ENCODE peak calls at places on chromosomes 12 and 14, in six cellular contexts. Q, E, P, T, F and X are unnamed samples.
A peak's percentile ranks its signal among the peaks of the same experiment; 100 is the strongest.

GRCh38 chr14:35257809-35258208 is 34.4 kb upstream of the PSMA6 start:
- DNase-seq in E (no peak), T (no peak), P (no peak), F (no peak), Q (no peak), X (no peak)

GRCh38 chr14:100807496-100807895 is 18.4 kb upstream of the MEG3 start:
- DNase-seq in P (no peak), Q (peak; percentile 19), E (no peak), F (no peak), T (no peak), X (no peak)

GRCh38 chr14:95515523-95516517 is 630 bp downstream of the SYNE3 start:
- DNase-seq in P (peak; percentile 79), F (peak; percentile 81), Q (peak; percentile 90), E (peak; percentile 79), T (no peak), X (peak; percentile 46)

GRCh38 chr14:72643317-72643801 is 250.5 kb downstream of the DPF3 start:
- DNase-seq in T (peak; percentile 20), F (peak; percentile 57), E (peak; percentile 30), Q (peak; percentile 65), P (no peak), X (no peak)

GRCh38 chr12:120799417-120800045 is 73.9 kb downstream of the ACADS start:
- DNase-seq in P (no peak), Q (no peak), T (no peak), E (no peak), F (peak; percentile 64), X (no peak)

GRCh38 chr12:14769837-14770494 is 33.3 kb downstream of the WBP11 start:
- DNase-seq in T (peak; percentile 96), Q (peak; percentile 91), F (peak; percentile 89), E (peak; percentile 80), P (peak; percentile 85), X (peak; percentile 87)

GRCh38 chr12:15936751-15937150 is 25.6 kb downstream of the DERA start:
- DNase-seq in F (no peak), T (no peak), Q (no peak), E (no peak), P (no peak), X (no peak)

GRCh38 chr14:82431031-82431430 is 897.4 kb upstream of the SEL1L start:
- DNase-seq in E (no peak), Q (no peak), P (no peak), F (no peak), T (no peak), X (peak; percentile 86)

GRCh38 chr12:121132601-121133481 is at the start of gene P2RX7:
- DNase-seq in E (peak; percentile 79), F (peak; percentile 48), T (no peak), P (peak; percentile 20), Q (peak; percentile 88), X (no peak)

GRCh38 chr12:56699020-56699661 is 11.1 kb upstream of the PTGES3 start:
- DNase-seq in E (no peak), F (no peak), T (no peak), P (no peak), Q (no peak), X (no peak)

GRCh38 chr12:88503344-88503743 is 76.9 kb downstream of the KITLG start:
- DNase-seq in Q (no peak), F (peak; percentile 19), T (no peak), P (no peak), E (no peak), X (no peak)

GRCh38 chr14:33675415-33676130 is 275.3 kb downstream of the EGLN3 start:
- DNase-seq in E (no peak), P (no peak), Q (no peak), F (no peak), T (no peak), X (no peak)

GRCh38 chr12:121364657-121365265 is 12.6 kb upstream of the ANAPC5 start:
- DNase-seq in Q (no peak), E (no peak), P (no peak), T (no peak), F (no peak), X (no peak)

GRCh38 chr12:129863938-129864337 is 39.9 kb downstream of the TMEM132D start:
- DNase-seq in E (no peak), F (no peak), T (no peak), P (no peak), Q (no peak), X (no peak)

GRCh38 chr12:132078190-132078589 is 65.9 kb downstream of the DDX51 start:
- DNase-seq in Q (no peak), F (no peak), P (no peak), E (peak; percentile 34), T (no peak), X (no peak)

GRCh38 chr14:77238996-77239395 is 32.0 kb downstream of the NGB start:
- DNase-seq in T (no peak), Q (no peak), E (no peak), P (no peak), F (no peak), X (no peak)

GRCh38 chr14:30402846-30403245 is 156.1 kb upstream of the G2E3 start:
- DNase-seq in P (no peak), Q (no peak), F (no peak), T (no peak), E (no peak), X (no peak)

GRCh38 chr12:92193063-92193462 is 47.4 kb upstream of the BTG1 start:
- DNase-seq in P (no peak), F (no peak), E (no peak), Q (no peak), T (no peak), X (no peak)

GRCh38 chr14:96204151-96205058 is at the start of gene BDKRB2:
- DNase-seq in E (peak; percentile 62), Q (no peak), P (no peak), T (peak; percentile 23), F (peak; percentile 93), X (no peak)

GRCh38 chr12:29278673-29279420 is 102.1 kb downstream of the ERGIC2 start:
- DNase-seq in P (no peak), F (no peak), E (no peak), T (no peak), Q (no peak), X (no peak)

GRCh38 chr12:89453579-89453978 is 71.0 kb downstream of the GALNT4 start:
- DNase-seq in P (no peak), F (peak; percentile 13), Q (no peak), E (no peak), T (no peak), X (no peak)

GRCh38 chr12:106416273-106416672 is 58.7 kb downstream of the POLR3B start:
- DNase-seq in T (peak; percentile 23), Q (no peak), F (no peak), E (no peak), P (no peak), X (peak; percentile 5)

GRCh38 chr12:26195250-26195640 is at the start of gene SSPN:
- DNase-seq in F (peak; percentile 69), P (no peak), E (peak; percentile 71), T (peak; percentile 60), Q (peak; percentile 80), X (no peak)

GRCh38 chr12:1836854-1837411 is 16.6 kb downstream of the LRTM2 start:
- DNase-seq in P (no peak), Q (peak; percentile 60), F (no peak), E (peak; percentile 11), T (no peak), X (no peak)

GRCh38 chr14:99800781-99801180 is 7.6 kb downstream of the EML1 start:
- DNase-seq in T (no peak), Q (no peak), E (no peak), P (no peak), F (no peak), X (no peak)

GRCh38 chr14:62181591-62181990 is 419.4 kb downstream of the SNAPC1 start:
- DNase-seq in F (no peak), P (no peak), T (no peak), Q (no peak), E (no peak), X (no peak)

GRCh38 chr14:75626857-75627256 is 33.8 kb downstream of the ERG28 start:
- DNase-seq in Q (no peak), P (no peak), T (no peak), E (no peak), F (no peak), X (no peak)

GRCh38 chr14:91876492-91876891 is 9.2 kb upstream of the TC2N start:
- DNase-seq in E (no peak), P (no peak), F (no peak), T (no peak), Q (no peak), X (no peak)

GRCh38 chr14:91877376-91877775 is 10.0 kb upstream of the TC2N start:
- DNase-seq in T (no peak), F (no peak), Q (no peak), E (no peak), P (no peak), X (no peak)

GRCh38 chr14:91878274-91878673 is 10.9 kb upstream of the TC2N start:
- DNase-seq in F (no peak), P (no peak), E (no peak), T (no peak), Q (no peak), X (no peak)

GRCh38 chr14:91882369-91882768 is 15.0 kb upstream of the TC2N start:
- DNase-seq in Q (no peak), P (no peak), E (no peak), T (no peak), F (no peak), X (no peak)

GRCh38 chr14:91879196-91879595 is 11.9 kb upstream of the TC2N start:
- DNase-seq in Q (no peak), P (no peak), T (no peak), F (no peak), E (no peak), X (no peak)
- H3K4me1 ChIP-seq in Q (peaks cover 4% of the 10 kb centered on the region), P (peaks cover 63% of the 10 kb centered on the region), T (no peaks in the 10 kb centered on the region), F (peaks cover 5% of the 10 kb centered on the region), E (peaks cover 2% of the 10 kb centered on the region), X (peaks cover 5% of the 10 kb centered on the region)

DNA sequence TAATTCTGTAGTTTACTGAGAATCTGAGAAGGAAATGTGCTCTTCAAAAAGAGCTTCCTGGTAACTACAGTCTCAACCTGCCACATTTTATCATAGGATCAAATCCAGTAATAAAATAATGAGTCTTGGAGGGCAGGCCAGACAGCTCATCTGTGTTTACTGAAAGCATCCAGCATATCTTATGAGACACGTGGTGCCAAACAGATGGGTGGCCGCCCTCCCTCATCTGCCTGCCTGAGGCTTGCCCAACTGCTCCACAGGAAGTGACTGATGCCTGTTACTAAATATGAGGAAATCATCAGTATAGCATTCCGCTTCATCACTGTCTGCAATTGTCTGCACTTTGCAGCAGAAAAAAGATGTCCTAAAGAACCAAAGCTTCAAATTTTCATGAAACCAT is 13.5 kb downstream of the DHRS7 start:
- DNase-seq in T (no peak), F (peak; percentile 50), P (peak; percentile 50), Q (peak; percentile 85), E (peak; percentile 73), X (no peak)
- H3K4me3 ChIP-seq in T (no peak overlapping the region), F (no peak overlapping the region), P (no peak overlapping the region), Q (no peak overlapping the region), E (no peak overlapping the region), X (no peak overlapping the region)

DNA sequence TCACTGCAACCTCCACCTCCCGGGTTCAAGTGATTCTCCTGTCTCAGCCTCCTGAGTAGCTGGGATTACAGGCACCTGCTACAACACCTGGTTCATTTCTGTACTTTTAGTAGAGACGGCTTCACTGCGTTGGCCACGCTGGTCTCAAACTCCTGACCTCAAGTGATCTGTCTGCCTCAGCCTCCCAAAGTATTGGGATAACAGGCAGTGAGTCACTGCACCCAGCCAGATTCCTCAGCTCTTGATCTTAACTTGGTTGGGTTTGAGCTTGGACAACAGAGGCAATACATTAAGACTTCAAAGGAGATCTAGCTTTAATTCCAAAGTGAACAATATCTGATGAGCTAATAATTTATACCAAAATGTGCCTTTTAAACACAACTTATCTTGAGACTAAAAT is 5.6 kb downstream of the DAZAP2 start:
- DNase-seq in T (no peak), Q (no peak), E (no peak), F (no peak), P (no peak), X (no peak)
- H3K4me1 ChIP-seq in T (peaks cover 9% of the 10 kb centered on the region), Q (peaks cover 38% of the 10 kb centered on the region), E (peaks cover 14% of the 10 kb centered on the region), F (peaks cover 9% of the 10 kb centered on the region), P (peaks cover 61% of the 10 kb centered on the region), X (peaks cover 6% of the 10 kb centered on the region)

GRCh38 chr12:52032797-52033505 is 18.3 kb upstream of the NR4A1 start:
- DNase-seq in F (peak; percentile 98), Q (peak; percentile 98), P (peak; percentile 89), E (peak; percentile 99), T (peak; percentile 94), X (peak; percentile 97)
- H3K4me3 ChIP-seq in F (no peak overlapping the region), Q (no peak overlapping the region), P (peak overlapping the region; percentile 46), E (peak overlapping the region; percentile 24), T (peak overlapping the region; percentile 13), X (peak overlapping the region; percentile 28)